ENCODE peak calls at places on chromosome 3, in five cellular contexts. C is PC-3; L is bronchial epithelial cell; R is cardiac muscle cell; H is CD8-positive, alpha-beta memory T cell. U is an unnamed sample.
A peak's percentile ranks its signal among the peaks of the same experiment; 100 is the strongest.

GRCh38 chr3:25696019-25696418 is 31.3 kb upstream of the TOP2B start:
- DNase-seq in H (no peak), R (no peak), L (no peak), C (no peak), U (no peak)

GRCh38 chr3:85360742-85361387 is 402.1 kb downstream of the CADM2 start:
- DNase-seq in L (peak; percentile 60), R (peak; percentile 69), H (no peak), C (peak; percentile 83), U (peak; percentile 21)

GRCh38 chr3:66133050-66133757 is 87.6 kb upstream of the SLC25A26 start:
- DNase-seq in H (no peak), R (no peak), C (peak; percentile 73), L (peak; percentile 85), U (no peak)

GRCh38 chr3:177201707-177202397 is 4.6 kb upstream of the TBL1XR1 start:
- DNase-seq in L (peak; percentile 70), C (peak; percentile 66), R (no peak), H (peak; percentile 72), U (no peak)

GRCh38 chr3:172275586-172275985 is 172.7 kb downstream of the GHSR start:
- DNase-seq in L (no peak), C (no peak), R (no peak), H (no peak), U (no peak)

GRCh38 chr3:66139415-66139814 is 81.4 kb upstream of the SLC25A26 start:
- DNase-seq in L (no peak), R (no peak), H (no peak), C (no peak), U (no peak)

GRCh38 chr3:193262707-193263106 is 21.7 kb downstream of the PLAAT1 start:
- DNase-seq in L (no peak), C (no peak), R (peak; percentile 15), H (no peak), U (no peak)

GRCh38 chr3:55750525-55750924 is 263.4 kb upstream of the WNT5A start:
- DNase-seq in C (peak; percentile 97), R (no peak), L (peak; percentile 98), H (no peak), U (no peak)

GRCh38 chr3:68173230-68173629 is 518.8 kb upstream of the SUCLG2 start:
- DNase-seq in C (no peak), R (no peak), L (peak; percentile 12), H (no peak), U (no peak)

GRCh38 chr3:66076861-66077495 is 38.3 kb upstream of the MAGI1 start:
- DNase-seq in H (no peak), R (no peak), C (no peak), L (no peak), U (no peak)

GRCh38 chr3:157618075-157618760 is 115.0 kb upstream of the VEPH1 start:
- DNase-seq in H (peak; percentile 21), C (peak; percentile 89), R (peak; percentile 59), L (peak; percentile 83), U (peak; percentile 51)

GRCh38 chr3:196941846-196942225 is 492 bp downstream of the NCBP2 start:
- DNase-seq in C (peak; percentile 39), R (peak; percentile 78), L (peak; percentile 32), H (peak; percentile 71), U (peak; percentile 35)

GRCh38 chr3:16060358-16060852 is 114.1 kb upstream of the GALNT15 start:
- DNase-seq in C (peak; percentile 99), L (peak; percentile 96), R (no peak), H (no peak), U (no peak)

GRCh38 chr3:111714305-111714704 is 119.2 kb upstream of the ZBED2 start:
- DNase-seq in L (peak; percentile 51), C (peak; percentile 51), H (no peak), R (peak; percentile 38), U (no peak)

GRCh38 chr3:46187876-46188275 is 20.2 kb downstream of the CCR1 start:
- DNase-seq in C (peak; percentile 76), R (no peak), L (peak; percentile 85), H (no peak), U (no peak)

GRCh38 chr3:16069149-16069922 is 105.1 kb upstream of the GALNT15 start:
- DNase-seq in R (no peak), L (peak; percentile 88), C (peak; percentile 97), H (no peak), U (no peak)

GRCh38 chr3:62335196-62335595 is 38.2 kb downstream of the FEZF2 start:
- DNase-seq in L (no peak), R (no peak), H (no peak), C (no peak), U (no peak)

GRCh38 chr3:48514431-48515227 is 10.7 kb upstream of the SHISA5 start:
- DNase-seq in R (no peak), C (no peak), L (no peak), H (peak; percentile 58), U (no peak)

GRCh38 chr3:32626650-32627049 is 56.0 kb upstream of the DYNC1LI1 start:
- DNase-seq in R (no peak), H (no peak), L (no peak), C (no peak), U (no peak)

GRCh38 chr3:143124683-143125520 is 5.3 kb downstream of the CHST2 start:
- DNase-seq in L (no peak), R (peak; percentile 27), C (peak; percentile 40), H (peak; percentile 6), U (peak; percentile 14)

GRCh38 chr3:143002083-143002712 is 828 bp downstream of the U2SURP start:
- DNase-seq in L (peak; percentile 38), H (no peak), R (no peak), C (peak; percentile 11), U (peak; percentile 41)

GRCh38 chr3:28028554-28028953 is 212.9 kb upstream of the CMC1 start:
- DNase-seq in L (no peak), R (no peak), C (peak; percentile 48), H (no peak), U (no peak)

GRCh38 chr3:131535596-131535995 is 32.8 kb upstream of the MRPL3 start:
- DNase-seq in H (no peak), C (peak; percentile 85), L (peak; percentile 84), R (no peak), U (peak; percentile 11)

U was measured in NCI-H526 treated with DMSO at 0.1 percent for 48 hours.